ENCODE peak calls at places on chromosomes 11 and 22, in nine cellular contexts. D is mesothelial cell of epicardium; L is stimulated activated CD4-positive, alpha-beta T cell treated with anti-CD3 and anti-CD28 coated beads, Interleukin-4, amount 100 ng/mL, for 24 hours; G is activated T-cell treated with anti-CD3 and anti-CD28 coated beads for 1 hour; Y is RKO; M is activated CD4-positive, CD25-positive, alpha-beta regulatory T cell treated with anti-CD3 and anti-CD28 coated beads, Interleukin-2, amount 50 U/mL, for 72 hours; J is NCI-H1417; I is fibroblast of mammary gland; U is stimulated activated CD8-positive, alpha-beta memory T cell treated with anti-CD3 and anti-CD28 coated beads, Interleukin-7, amount 100 ng/mL, for 4 hours. B is an unnamed sample.

GRCh38 chr11:46504817-46505613 is 88.8 kb downstream of the AMBRA1 start:
- DNase-seq in M (no peak), L (no peak), G (no peak), Y (no peak), I (peak), J (no peak), D (no peak), U (no peak), B (no peak)

GRCh38 chr11:119512373-119512772 is 89.4 kb upstream of the THY1 start:
- DNase-seq in J (no peak), U (no peak), D (no peak), I (no peak), L (no peak), M (no peak), G (no peak), Y (no peak), B (no peak)

GRCh38 chr11:119100246-119100959 is 1.2 kb downstream of the DPAGT1 start:
- DNase-seq in I (peak), Y (peak), L (no peak), J (peak), M (no peak), U (no peak), G (no peak), D (no peak), B (no peak)

GRCh38 chr22:23553438-23553837 is 26.7 kb downstream of the IGLL1 start:
- DNase-seq in U (no peak), Y (no peak), G (no peak), I (no peak), L (no peak), J (no peak), M (no peak), D (no peak), B (no peak)

GRCh38 chr11:75420224-75421034 is 12.6 kb downstream of the KLHL35 start:
- DNase-seq in J (no peak), D (no peak), Y (no peak), M (no peak), I (no peak), L (no peak), G (no peak), U (no peak), B (no peak)

GRCh38 chr11:2893021-2893528 is 7.5 kb upstream of the CDKN1C start:
- DNase-seq in L (no peak), G (no peak), I (no peak), U (no peak), Y (peak), M (no peak), D (no peak), J (no peak), B (no peak)

GRCh38 chr22:41857160-41857859 is 24.4 kb downstream of the SREBF2 start:
- DNase-seq in M (peak), Y (peak), U (peak), L (peak), G (peak), D (no peak), I (peak), J (peak), B (peak)

GRCh38 chr11:134356656-134357544 is 25.1 kb downstream of the GLB1L2 start:
- DNase-seq in L (no peak), M (no peak), D (no peak), J (no peak), G (no peak), U (no peak), I (no peak), Y (no peak), B (no peak)

GRCh38 chr22:22061085-22062077 is 78.8 kb upstream of the TOP3B start:
- DNase-seq in D (no peak), U (no peak), Y (peak), I (peak), M (no peak), G (no peak), J (no peak), L (no peak), B (peak)

GRCh38 chr22:39932918-39933649 is 27.1 kb upstream of the TMA7B start:
- DNase-seq in D (no peak), I (peak), G (peak), U (no peak), L (peak), Y (peak), M (peak), J (no peak), B (peak)

GRCh38 chr11:17734418-17734911 is at the start of gene KCNC1:
- DNase-seq in L (no peak), D (no peak), I (peak), M (peak), U (no peak), G (no peak), J (peak), Y (no peak), B (peak)

GRCh38 chr22:37819100-37819433 is 4.1 kb upstream of the GALR3 start:
- DNase-seq in G (no peak), I (no peak), D (no peak), L (no peak), J (no peak), Y (no peak), U (no peak), M (no peak), B (no peak)

GRCh38 chr11:67373916-67374570 is 645 bp upstream of the CLCF1 start:
- DNase-seq in G (peak), Y (peak), L (peak), D (no peak), I (peak), U (no peak), J (peak), M (peak), B (no peak)

GRCh38 chr11:100777118-100777517 is 90.0 kb downstream of the ARHGAP42 start:
- DNase-seq in Y (no peak), M (no peak), J (no peak), D (no peak), G (no peak), L (no peak), U (no peak), I (no peak), B (no peak)

GRCh38 chr11:121687961-121688566 is 235.3 kb upstream of the SORL1-AS1 start:
- DNase-seq in I (peak), U (no peak), D (no peak), Y (no peak), J (no peak), M (no peak), G (no peak), L (no peak), B (no peak)

GRCh38 chr22:37777122-37777687 is 30.5 kb upstream of the GCAT start:
- DNase-seq in J (no peak), D (no peak), U (no peak), L (no peak), I (peak), M (no peak), G (no peak), Y (no peak), B (no peak)

GRCh38 chr22:42719133-42719532 is 1.5 kb downstream of the A4GALT start:
- DNase-seq in Y (no peak), M (no peak), D (no peak), J (no peak), I (no peak), L (no peak), U (no peak), G (no peak), B (no peak)

GRCh38 chr11:106133529-106133928 is 56.1 kb downstream of the AASDHPPT start:
- DNase-seq in Y (peak), J (no peak), D (no peak), I (peak), L (no peak), U (no peak), G (no peak), M (no peak), B (no peak)

GRCh38 chr11:29214833-29215232 is 802.0 kb downstream of the KCNA4 start:
- DNase-seq in Y (peak), G (no peak), U (no peak), L (no peak), J (no peak), D (no peak), I (peak), M (no peak), B (no peak)

GRCh38 chr11:9600651-9601040 is 27.2 kb downstream of the WEE1 start:
- DNase-seq in L (peak), D (no peak), J (no peak), U (no peak), G (no peak), Y (no peak), I (no peak), M (no peak), B (no peak)

GRCh38 chr11:393219-394033 is 583 bp upstream of the PKP3 start:
- DNase-seq in G (no peak), D (no peak), I (peak), U (no peak), M (no peak), Y (peak), J (no peak), L (no peak), B (no peak)

GRCh38 chr22:50498322-50498861 is 9.1 kb downstream of the LMF2 start:
- DNase-seq in L (peak), J (no peak), D (no peak), Y (peak), G (peak), M (peak), U (peak), I (peak), B (peak)

GRCh38 chr11:74121804-74122203 is 49.0 kb downstream of the C2CD3 start:
- DNase-seq in M (no peak), I (no peak), G (no peak), L (no peak), U (no peak), D (no peak), Y (no peak), J (no peak), B (no peak)

B was measured in NCI-H1694 treated with DMSO at 0.1 percent for 48 hours.